ENCODE peak calls at places on chromosomes 2 and 18, in nine cellular contexts. One of them, this sample, is unnamed.
A peak's percentile ranks its signal among the peaks of the same experiment; 100 is the strongest.

GRCh38 chr18:565562-566061 is 14.6 kb upstream of the CETN1 start:
- DNase-seq in heart right ventricle: no peak
- DNase-seq in body of pancreas: no peak
- DNase-seq in psoas muscle: no peak
- DNase-seq in GM23338: no peak
- DNase-seq in aorta: no peak
- DNase-seq in kidney: no peak
- DNase-seq in H1: no peak
- DNase-seq in mesendoderm: no peak
- DNase-seq in this sample: no peak

GRCh38 chr2:126370208-126370607 is 285.8 kb upstream of the GYPC start:
- DNase-seq in heart right ventricle: no peak
- DNase-seq in body of pancreas: peak; percentile 39
- DNase-seq in psoas muscle: no peak
- DNase-seq in GM23338: no peak
- DNase-seq in aorta: no peak
- DNase-seq in kidney: no peak
- DNase-seq in H1: no peak
- DNase-seq in mesendoderm: no peak
- DNase-seq in this sample: no peak

GRCh38 chr2:216757532-216757931 is 62.2 kb upstream of the IGFBP5 start:
- DNase-seq in heart right ventricle: no peak
- DNase-seq in body of pancreas: no peak
- DNase-seq in psoas muscle: no peak
- DNase-seq in GM23338: no peak
- DNase-seq in aorta: no peak
- DNase-seq in kidney: no peak
- DNase-seq in H1: no peak
- DNase-seq in mesendoderm: no peak
- DNase-seq in this sample: no peak

GRCh38 chr2:41907716-41908328 is 140.0 kb upstream of the PKDCC start:
- DNase-seq in heart right ventricle: no peak
- DNase-seq in body of pancreas: no peak
- DNase-seq in psoas muscle: no peak
- DNase-seq in GM23338: no peak
- DNase-seq in aorta: no peak
- DNase-seq in kidney: no peak
- DNase-seq in H1: no peak
- DNase-seq in mesendoderm: peak; percentile 49
- DNase-seq in this sample: no peak

GRCh38 chr2:54457326-54458023 is 1.3 kb downstream of the SPTBN1 start:
- DNase-seq in heart right ventricle: peak; percentile 56
- DNase-seq in body of pancreas: peak; percentile 10
- DNase-seq in psoas muscle: peak; percentile 68
- DNase-seq in GM23338: peak; percentile 78
- DNase-seq in aorta: peak; percentile 54
- DNase-seq in kidney: peak; percentile 78
- DNase-seq in H1: peak; percentile 69
- DNase-seq in mesendoderm: peak; percentile 68
- DNase-seq in this sample: no peak

GRCh38 chr2:207503234-207503633 is 26.5 kb upstream of the CREB1 start:
- DNase-seq in heart right ventricle: peak; percentile 39
- DNase-seq in body of pancreas: peak; percentile 20
- DNase-seq in psoas muscle: peak; percentile 56
- DNase-seq in GM23338: no peak
- DNase-seq in aorta: peak; percentile 66
- DNase-seq in kidney: no peak
- DNase-seq in H1: no peak
- DNase-seq in mesendoderm: no peak
- DNase-seq in this sample: no peak

GRCh38 chr2:144240656-144241339 is 279.1 kb downstream of the ZEB2 start:
- DNase-seq in heart right ventricle: no peak
- DNase-seq in body of pancreas: no peak
- DNase-seq in psoas muscle: no peak
- DNase-seq in GM23338: peak; percentile 32
- DNase-seq in aorta: no peak
- DNase-seq in kidney: no peak
- DNase-seq in H1: no peak
- DNase-seq in mesendoderm: peak; percentile 34
- DNase-seq in this sample: no peak

GRCh38 chr2:189131986-189132385 is 47.6 kb downstream of the COL5A2 start:
- DNase-seq in heart right ventricle: no peak
- DNase-seq in body of pancreas: no peak
- DNase-seq in psoas muscle: no peak
- DNase-seq in GM23338: no peak
- DNase-seq in aorta: no peak
- DNase-seq in kidney: no peak
- DNase-seq in H1: no peak
- DNase-seq in mesendoderm: no peak
- DNase-seq in this sample: no peak

GRCh38 chr2:45274190-45274926 is 265.1 kb upstream of the SIX2 start:
- DNase-seq in heart right ventricle: no peak
- DNase-seq in body of pancreas: peak; percentile 93
- DNase-seq in psoas muscle: no peak
- DNase-seq in GM23338: peak; percentile 37
- DNase-seq in aorta: no peak
- DNase-seq in kidney: no peak
- DNase-seq in H1: no peak
- DNase-seq in mesendoderm: no peak
- DNase-seq in this sample: no peak

GRCh38 chr2:130156624-130157004 is 11.7 kb upstream of the CCDC74B start:
- DNase-seq in heart right ventricle: no peak
- DNase-seq in body of pancreas: no peak
- DNase-seq in psoas muscle: peak; percentile 27
- DNase-seq in GM23338: no peak
- DNase-seq in aorta: no peak
- DNase-seq in kidney: peak; percentile 27
- DNase-seq in H1: no peak
- DNase-seq in mesendoderm: no peak
- DNase-seq in this sample: no peak

GRCh38 chr2:27096748-27097297 is 10.3 kb downstream of the KHK start:
- DNase-seq in heart right ventricle: no peak
- DNase-seq in body of pancreas: no peak
- DNase-seq in psoas muscle: peak; percentile 44
- DNase-seq in GM23338: no peak
- DNase-seq in aorta: no peak
- DNase-seq in kidney: peak; percentile 4
- DNase-seq in H1: no peak
- DNase-seq in mesendoderm: no peak
- DNase-seq in this sample: no peak

GRCh38 chr2:168216351-168217005 is 30.9 kb downstream of the STK39 start:
- DNase-seq in heart right ventricle: no peak
- DNase-seq in body of pancreas: peak; percentile 19
- DNase-seq in psoas muscle: no peak
- DNase-seq in GM23338: no peak
- DNase-seq in aorta: no peak
- DNase-seq in kidney: no peak
- DNase-seq in H1: no peak
- DNase-seq in mesendoderm: no peak
- DNase-seq in this sample: no peak

GRCh38 chr18:50687491-50687890 is 127.6 kb downstream of the MAPK4 start:
- DNase-seq in heart right ventricle: no peak
- DNase-seq in body of pancreas: peak; percentile 21
- DNase-seq in psoas muscle: no peak
- DNase-seq in GM23338: no peak
- DNase-seq in aorta: no peak
- DNase-seq in kidney: no peak
- DNase-seq in H1: no peak
- DNase-seq in mesendoderm: no peak
- DNase-seq in this sample: no peak

GRCh38 chr2:95300391-95300938 is 3.3 kb downstream of the KCNIP3 start:
- DNase-seq in heart right ventricle: no peak
- DNase-seq in body of pancreas: peak; percentile 55
- DNase-seq in psoas muscle: no peak
- DNase-seq in GM23338: peak; percentile 33
- DNase-seq in aorta: no peak
- DNase-seq in kidney: no peak
- DNase-seq in H1: no peak
- DNase-seq in mesendoderm: no peak
- DNase-seq in this sample: no peak

GRCh38 chr18:58262581-58262980 is 218.6 kb downstream of the NEDD4L start:
- DNase-seq in heart right ventricle: no peak
- DNase-seq in body of pancreas: no peak
- DNase-seq in psoas muscle: no peak
- DNase-seq in GM23338: no peak
- DNase-seq in aorta: no peak
- DNase-seq in kidney: no peak
- DNase-seq in H1: no peak
- DNase-seq in mesendoderm: no peak
- DNase-seq in this sample: no peak

DNA sequence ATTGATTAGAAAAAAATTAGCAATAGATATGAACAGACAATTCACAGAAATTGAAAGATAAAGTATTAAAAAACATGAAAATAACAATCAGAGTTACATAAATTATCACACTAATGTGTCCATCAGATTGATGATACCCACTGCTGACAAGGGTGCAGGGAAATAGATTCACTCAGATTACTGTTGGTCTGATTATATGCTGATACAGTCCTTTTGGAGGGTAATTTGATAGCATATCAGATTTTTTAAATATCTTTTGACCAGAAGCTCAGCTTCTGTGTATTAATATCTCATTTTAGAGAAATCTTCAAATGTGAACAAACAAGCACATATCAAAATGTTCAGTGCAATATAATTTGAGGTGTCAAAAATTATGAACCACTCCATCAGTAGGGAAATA is 157.9 kb upstream of the EPC2 start:
- DNase-seq in heart right ventricle: no peak
- DNase-seq in body of pancreas: no peak
- DNase-seq in psoas muscle: no peak
- DNase-seq in GM23338: no peak
- DNase-seq in aorta: no peak
- DNase-seq in kidney: no peak
- DNase-seq in H1: no peak
- DNase-seq in mesendoderm: no peak
- DNase-seq in this sample: no peak
- H3K4me1 ChIP-seq in heart right ventricle: no peaks in the 10 kb centered on the region
- H3K4me1 ChIP-seq in body of pancreas: no peaks in the 10 kb centered on the region
- H3K4me1 ChIP-seq in psoas muscle: no peaks in the 10 kb centered on the region
- H3K4me1 ChIP-seq in GM23338: no peaks in the 10 kb centered on the region
- H3K4me1 ChIP-seq in aorta: no peaks in the 10 kb centered on the region
- H3K4me1 ChIP-seq in kidney: no peaks in the 10 kb centered on the region
- H3K4me1 ChIP-seq in H1: peaks cover 2% of the 10 kb centered on the region
- H3K4me1 ChIP-seq in mesendoderm: no peaks in the 10 kb centered on the region
- H3K4me1 ChIP-seq in this sample: no peaks in the 10 kb centered on the region

GRCh38 chr2:180412224-180412623 is 405.1 kb upstream of the CWC22 start:
- DNase-seq in heart right ventricle: no peak
- DNase-seq in body of pancreas: no peak
- DNase-seq in psoas muscle: no peak
- DNase-seq in GM23338: no peak
- DNase-seq in aorta: no peak
- DNase-seq in kidney: no peak
- DNase-seq in H1: no peak
- DNase-seq in mesendoderm: no peak
- DNase-seq in this sample: no peak
- H3K27ac ChIP-seq in heart right ventricle: no peak overlapping the region
- H3K27ac ChIP-seq in body of pancreas: no peak overlapping the region
- H3K27ac ChIP-seq in psoas muscle: no peak overlapping the region
- H3K27ac ChIP-seq in GM23338: no peak overlapping the region
- H3K27ac ChIP-seq in aorta: no peak overlapping the region
- H3K27ac ChIP-seq in kidney: no peak overlapping the region
- H3K27ac ChIP-seq in H1: no peak overlapping the region
- H3K27ac ChIP-seq in mesendoderm: no peak overlapping the region
- H3K27ac ChIP-seq in this sample: no peak overlapping the region

GRCh38 chr18:77068321-77068841 is 64.2 kb downstream of the MBP start:
- DNase-seq in heart right ventricle: no peak
- DNase-seq in body of pancreas: peak; percentile 48
- DNase-seq in psoas muscle: no peak
- DNase-seq in GM23338: no peak
- DNase-seq in aorta: no peak
- DNase-seq in kidney: no peak
- DNase-seq in H1: no peak
- DNase-seq in mesendoderm: no peak
- DNase-seq in this sample: no peak

GRCh38 chr18:77070627-77071026 is 62.0 kb downstream of the MBP start:
- DNase-seq in heart right ventricle: no peak
- DNase-seq in body of pancreas: no peak
- DNase-seq in psoas muscle: no peak
- DNase-seq in GM23338: no peak
- DNase-seq in aorta: no peak
- DNase-seq in kidney: no peak
- DNase-seq in H1: no peak
- DNase-seq in mesendoderm: no peak
- DNase-seq in this sample: no peak

GRCh38 chr18:77068890-77069312 is 63.7 kb downstream of the MBP start:
- DNase-seq in heart right ventricle: no peak
- DNase-seq in body of pancreas: no peak
- DNase-seq in psoas muscle: peak; percentile 62
- DNase-seq in GM23338: no peak
- DNase-seq in aorta: no peak
- DNase-seq in kidney: no peak
- DNase-seq in H1: no peak
- DNase-seq in mesendoderm: no peak
- DNase-seq in this sample: no peak

GRCh38 chr18:77069931-77070330 is 62.7 kb downstream of the MBP start:
- DNase-seq in heart right ventricle: no peak
- DNase-seq in body of pancreas: no peak
- DNase-seq in psoas muscle: no peak
- DNase-seq in GM23338: no peak
- DNase-seq in aorta: no peak
- DNase-seq in kidney: no peak
- DNase-seq in H1: no peak
- DNase-seq in mesendoderm: no peak
- DNase-seq in this sample: no peak

GRCh38 chr18:77069482-77069881 is 63.1 kb downstream of the MBP start:
- DNase-seq in heart right ventricle: no peak
- DNase-seq in body of pancreas: no peak
- DNase-seq in psoas muscle: no peak
- DNase-seq in GM23338: peak; percentile 41
- DNase-seq in aorta: no peak
- DNase-seq in kidney: no peak
- DNase-seq in H1: no peak
- DNase-seq in mesendoderm: no peak
- DNase-seq in this sample: no peak
- H3K4me1 ChIP-seq in heart right ventricle: peaks cover 49% of the 10 kb centered on the region
- H3K4me1 ChIP-seq in body of pancreas: peaks cover 34% of the 10 kb centered on the region
- H3K4me1 ChIP-seq in psoas muscle: peaks cover 60% of the 10 kb centered on the region
- H3K4me1 ChIP-seq in GM23338: peaks cover 16% of the 10 kb centered on the region
- H3K4me1 ChIP-seq in aorta: peaks cover 3% of the 10 kb centered on the region
- H3K4me1 ChIP-seq in kidney: peaks cover 8% of the 10 kb centered on the region
- H3K4me1 ChIP-seq in H1: no peaks in the 10 kb centered on the region
- H3K4me1 ChIP-seq in mesendoderm: peaks cover 2% of the 10 kb centered on the region
- H3K4me1 ChIP-seq in this sample: peaks cover 97% of the 10 kb centered on the region

DNA sequence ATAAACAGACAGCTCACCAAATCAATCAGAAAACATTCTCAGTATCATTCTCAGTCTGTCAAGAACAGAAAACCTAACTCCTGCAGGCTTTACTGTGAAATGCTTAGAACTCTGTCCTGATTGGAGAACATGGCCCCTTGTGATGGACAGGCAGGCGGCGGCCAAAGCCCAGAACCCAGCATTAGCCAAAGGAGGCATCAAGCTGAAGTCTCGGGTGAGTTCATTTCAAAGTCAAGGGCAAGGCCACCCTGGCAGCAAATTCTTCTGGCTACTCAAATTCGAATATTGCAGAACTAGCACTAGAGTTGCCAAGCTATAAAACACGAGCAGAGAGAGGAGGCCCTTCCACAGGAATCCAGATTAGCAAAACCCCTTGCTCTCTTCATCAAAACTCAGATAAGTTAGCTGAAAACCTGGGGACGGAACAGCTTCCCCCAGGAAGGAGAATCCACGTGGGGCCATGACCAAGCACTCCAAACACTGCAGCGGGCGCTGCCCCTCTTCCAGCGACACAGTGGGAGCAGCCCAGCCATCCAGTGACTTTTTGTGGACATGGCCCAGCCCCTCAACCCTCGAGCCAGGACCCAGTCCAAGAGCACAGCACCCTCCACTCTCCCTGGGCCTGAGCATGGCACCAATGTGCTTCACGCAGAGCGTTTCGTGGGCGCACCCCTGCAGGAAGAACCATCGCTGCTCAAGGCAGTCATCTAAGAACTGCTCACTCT is 98.6 kb downstream of the HDAC4 start:
- DNase-seq in heart right ventricle: no peak
- DNase-seq in body of pancreas: peak; percentile 53
- DNase-seq in psoas muscle: peak; percentile 86
- DNase-seq in GM23338: no peak
- DNase-seq in aorta: peak; percentile 39
- DNase-seq in kidney: peak; percentile 55
- DNase-seq in H1: no peak
- DNase-seq in mesendoderm: no peak
- DNase-seq in this sample: no peak
- H3K27ac ChIP-seq in heart right ventricle: peak overlapping the region; percentile 68
- H3K27ac ChIP-seq in body of pancreas: no peak overlapping the region
- H3K27ac ChIP-seq in psoas muscle: peak overlapping the region; percentile 97
- H3K27ac ChIP-seq in GM23338: no peak overlapping the region
- H3K27ac ChIP-seq in aorta: no peak overlapping the region
- H3K27ac ChIP-seq in kidney: no peak overlapping the region
- H3K27ac ChIP-seq in H1: no peak overlapping the region
- H3K27ac ChIP-seq in mesendoderm: no peak overlapping the region
- H3K27ac ChIP-seq in this sample: no peak overlapping the region

This sample was measured in CD8-positive, alpha-beta T cell.